ENCODE peak calls at places on chromosomes 16 and 17, in four cellular contexts. R is adrenal gland, A is ovary, G is IMR-90. J is an unnamed sample.

GRCh38 chr16:84438971-84439696 is 65.3 kb downstream of the MEAK7 start:
- DNase-seq in R (no peak), G (no peak), A (no peak), J (no peak)

GRCh38 chr17:47618416-47618815 is 31.3 kb upstream of the KPNB1 start:
- DNase-seq in G (peak; percentile 20), R (no peak), A (no peak), J (no peak)

GRCh38 chr17:48149174-48150106 is 41.9 kb downstream of the SNX11 start:
- DNase-seq in G (no peak), R (no peak), A (no peak), J (no peak)

GRCh38 chr16:78444-79145 is 570 bp downstream of the MPG start:
- DNase-seq in A (no peak), G (peak; percentile 52), R (peak; percentile 71), J (no peak)

GRCh38 chr16:50215680-50216079 is 50.7 kb upstream of the ADCY7 start:
- DNase-seq in R (no peak), G (no peak), A (no peak), J (no peak)

GRCh38 chr17:62309381-62309780 is 71.0 kb upstream of the EFCAB3 start:
- DNase-seq in G (no peak), A (no peak), R (no peak), J (no peak)

GRCh38 chr16:27355610-27356009 is 41.8 kb downstream of the IL4R start:
- DNase-seq in G (peak; percentile 22), A (no peak), R (peak; percentile 44), J (peak; percentile 77)

GRCh38 chr17:77206557-77206956 is 65.8 kb downstream of the SEC14L1 start:
- DNase-seq in G (peak; percentile 10), A (no peak), R (no peak), J (no peak)

GRCh38 chr16:11619327-11619851 is 32.7 kb upstream of the LITAF start:
- DNase-seq in G (no peak), R (no peak), A (no peak), J (no peak)

GRCh38 chr16:23423496-23424049 is 29.4 kb downstream of the COG7 start:
- DNase-seq in R (peak; percentile 82), A (peak; percentile 87), G (peak; percentile 99), J (peak; percentile 85)

GRCh38 chr16:35146723-35147458 is 1687.5 kb downstream of the TP53TG3F start:
- DNase-seq in A (no peak), R (no peak), G (no peak), J (no peak)

GRCh38 chr16:30533748-30534367 is 800 bp downstream of the ZNF747 start:
- DNase-seq in G (no peak), R (no peak), A (no peak), J (no peak)

GRCh38 chr17:57424777-57425188 is 168.5 kb downstream of the MSI2 start:
- DNase-seq in G (peak; percentile 30), A (no peak), R (no peak), J (no peak)

GRCh38 chr16:81755915-81756644 is 23.0 kb upstream of the PLCG2 start:
- DNase-seq in R (peak; percentile 13), A (no peak), G (no peak), J (no peak)

GRCh38 chr17:7677388-7678067 is 9.8 kb downstream of the TP53 start:
- DNase-seq in A (no peak), G (no peak), R (no peak), J (no peak)

GRCh38 chr16:49632798-49633189 is 223.1 kb downstream of the ZNF423 start:
- DNase-seq in A (no peak), R (no peak), G (no peak), J (no peak)

GRCh38 chr17:6578491-6578890 is 22.1 kb upstream of the PITPNM3 start:
- DNase-seq in G (no peak), A (no peak), R (no peak), J (no peak)

GRCh38 chr16:78365376-78365775 is 265.9 kb downstream of the WWOX start:
- DNase-seq in G (no peak), A (no peak), R (no peak), J (no peak)

GRCh38 chr17:17808706-17809432 is 27.9 kb downstream of the SREBF1 start:
- DNase-seq in G (peak; percentile 37), A (no peak), R (peak; percentile 70), J (no peak)

GRCh38 chr16:75254359-75254837 is 3.0 kb upstream of the BCAR1 start:
- DNase-seq in A (no peak), G (peak; percentile 88), R (peak; percentile 36), J (no peak)

GRCh38 chr17:49146620-49147306 is 14.2 kb downstream of the B4GALNT2 start:
- DNase-seq in R (peak; percentile 22), A (no peak), G (peak; percentile 100), J (no peak)

GRCh38 chr17:43702636-43703035 is 40.9 kb upstream of the MEOX1 start:
- DNase-seq in A (no peak), R (no peak), G (no peak), J (peak; percentile 74)

GRCh38 chr17:50056217-50056960 is 479 bp downstream of the ITGA3 start:
- DNase-seq in R (peak; percentile 68), A (peak; percentile 74), G (peak; percentile 69), J (peak; percentile 70)

GRCh38 chr17:81410852-81411251 is 15.6 kb downstream of the BAHCC1 start:
- DNase-seq in R (no peak), G (no peak), A (no peak), J (no peak)

GRCh38 chr17:81411305-81411704 is 16.0 kb downstream of the BAHCC1 start:
- DNase-seq in G (no peak), R (no peak), A (no peak), J (no peak)

GRCh38 chr17:81414751-81415516 is 19.7 kb downstream of the BAHCC1 start:
- DNase-seq in R (no peak), A (no peak), G (no peak), J (no peak)

GRCh38 chr17:81413497-81414135 is 18.4 kb downstream of the BAHCC1 start:
- DNase-seq in A (no peak), R (no peak), G (no peak), J (no peak)

DNA sequence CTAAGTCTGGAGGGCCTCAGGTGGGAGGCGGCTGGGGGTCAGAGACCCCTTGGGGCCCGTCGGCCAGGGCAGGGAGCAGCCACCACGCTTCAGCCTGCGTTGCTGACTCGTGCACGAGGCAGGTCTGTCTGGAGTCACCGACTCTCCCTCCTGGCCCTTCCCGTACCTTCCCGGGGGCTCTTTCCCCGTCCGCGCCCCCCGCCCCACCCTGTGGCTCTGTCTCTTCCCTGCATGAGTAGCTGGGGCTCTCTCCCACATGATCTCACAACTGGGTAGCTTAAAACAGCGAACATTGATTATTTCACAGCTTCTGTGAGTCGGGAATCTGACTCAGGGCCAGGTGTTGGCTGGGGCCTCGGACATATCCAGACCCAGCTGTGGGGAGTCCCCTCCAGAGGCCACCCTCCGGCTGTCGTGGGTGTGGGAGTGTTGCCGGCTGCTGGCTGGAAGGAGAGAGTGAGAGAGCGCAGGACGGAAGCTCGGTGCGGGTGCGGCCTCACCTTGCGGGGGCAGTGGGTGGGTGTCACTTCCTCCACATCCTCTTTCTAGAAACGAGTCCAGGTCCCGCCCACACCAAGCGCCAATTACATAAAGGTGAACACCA is 17.3 kb downstream of the BAHCC1 start:
- DNase-seq in R (no peak), A (no peak), G (peak; percentile 76), J (no peak)
- H3K36me3 ChIP-seq in R (no peaks in the 10 kb centered on the region), A (no peaks in the 10 kb centered on the region), G (peaks cover 2% of the 10 kb centered on the region), J (no peaks in the 10 kb centered on the region)

GRCh38 chr16:69440236-69440635 is 15.8 kb downstream of the CYB5B start:
- DNase-seq in G (no peak), R (no peak), A (no peak), J (no peak)

GRCh38 chr16:69444873-69445517 is 20.6 kb downstream of the CYB5B start:
- DNase-seq in G (peak; percentile 45), R (no peak), A (no peak), J (no peak)

GRCh38 chr16:69438465-69438864 is 14.0 kb downstream of the CYB5B start:
- DNase-seq in R (no peak), G (no peak), A (no peak), J (no peak)

GRCh38 chr16:69448470-69449193 is 24.2 kb downstream of the CYB5B start:
- DNase-seq in R (no peak), G (peak; percentile 67), A (no peak), J (no peak)

DNA sequence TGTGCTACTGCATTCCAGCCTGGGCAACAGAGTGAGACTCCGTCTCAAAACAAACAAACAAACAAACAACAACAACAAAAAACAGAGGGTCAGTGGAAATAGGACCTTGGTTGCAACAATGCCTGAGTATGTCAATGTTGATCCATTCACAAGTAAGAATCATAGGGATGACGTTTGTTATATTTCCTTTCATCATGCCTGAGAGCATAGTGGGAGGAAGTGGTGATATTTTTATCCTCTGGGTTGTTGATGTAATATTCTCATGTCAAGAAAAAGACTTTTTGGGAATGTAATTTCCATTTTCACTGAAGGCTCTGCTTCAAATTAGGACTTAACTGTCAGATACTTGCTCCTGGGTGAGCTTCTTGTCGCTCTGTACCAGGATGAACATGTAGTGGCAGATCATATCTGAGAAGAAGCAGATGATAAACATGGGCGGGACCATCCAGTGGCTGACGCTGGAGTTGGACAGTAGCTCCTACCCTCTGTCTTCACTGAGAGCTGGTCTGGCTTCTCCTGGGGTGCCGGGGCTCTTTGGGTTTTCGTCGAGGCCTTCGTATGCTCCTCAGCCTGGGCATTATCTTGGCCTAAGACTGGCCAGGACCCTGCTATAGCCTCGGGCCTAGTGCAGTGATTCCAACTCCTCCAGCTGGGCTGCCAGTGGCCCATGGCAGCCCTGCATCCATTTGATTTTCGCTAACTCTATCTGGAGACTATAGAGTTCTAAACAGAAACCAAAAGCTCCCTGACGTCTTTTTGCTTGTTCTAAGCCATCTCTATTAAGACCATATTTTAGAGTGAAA is 19.6 kb downstream of the CYB5B start:
- DNase-seq in R (peak; percentile 52), G (peak; percentile 47), A (peak; percentile 43), J (peak; percentile 22)
- TF ChIP-seq POLR2A in R (no peak), G (no peak), A (no peak), J (no peak)

DNA sequence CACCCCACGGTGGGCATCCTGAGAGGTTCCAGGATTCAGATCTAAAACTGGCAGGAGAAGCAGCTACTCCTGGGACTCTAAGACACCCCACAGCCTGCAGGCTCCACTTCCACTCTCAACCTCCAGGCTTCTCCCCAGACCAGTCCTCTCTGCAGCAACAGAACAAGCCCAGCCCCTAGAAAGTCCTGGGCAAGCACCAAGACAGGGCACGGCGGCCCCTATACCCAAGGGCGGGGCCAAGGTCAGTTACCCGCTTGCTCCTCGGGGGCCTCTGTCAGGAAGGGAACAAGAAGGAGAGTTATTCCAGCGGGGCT is 62.8 kb downstream of the MYO18A start:
- DNase-seq in G (no peak), R (no peak), A (no peak), J (no peak)
- H3K27ac ChIP-seq in G (no peak overlapping the region), R (no peak overlapping the region), A (no peak overlapping the region), J (no peak overlapping the region)

GRCh38 chr16:88736088-88736487 is 29.8 kb downstream of the CTU2 start:
- DNase-seq in R (no peak), A (no peak), G (no peak), J (no peak)

GRCh38 chr16:88734361-88734728 is 28.0 kb downstream of the CTU2 start:
- DNase-seq in G (no peak), A (no peak), R (no peak), J (no peak)

GRCh38 chr16:88735616-88736015 is 29.3 kb downstream of the CTU2 start:
- DNase-seq in A (no peak), G (no peak), R (no peak), J (no peak)

GRCh38 chr16:88733630-88734360 is 27.5 kb downstream of the CTU2 start:
- DNase-seq in R (no peak), G (no peak), A (no peak), J (no peak)

DNA sequence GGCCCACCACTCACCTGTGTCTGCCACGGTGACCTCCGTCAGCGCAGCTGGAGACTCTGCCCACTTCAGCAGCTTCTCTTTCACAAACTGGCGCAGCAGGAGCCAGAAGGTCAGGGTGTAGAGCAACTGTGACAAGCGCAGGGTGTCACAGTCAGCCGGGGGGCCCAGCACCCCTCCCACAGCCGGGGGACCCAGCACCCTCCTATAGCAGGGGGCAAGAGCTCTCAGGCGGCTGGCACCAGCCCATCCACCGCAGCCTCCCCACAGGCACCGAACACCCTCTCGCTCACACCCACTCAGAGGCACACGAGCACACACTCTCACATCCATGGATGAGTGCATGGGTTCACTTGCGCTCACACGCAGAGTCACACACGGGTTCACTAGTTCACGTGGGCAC is 28.8 kb downstream of the CTU2 start:
- DNase-seq in G (no peak), A (no peak), R (no peak), J (no peak)
- H3K36me3 ChIP-seq in G (peaks cover 68% of the 10 kb centered on the region), A (no peaks in the 10 kb centered on the region), R (no peaks in the 10 kb centered on the region), J (no peaks in the 10 kb centered on the region)